ENCODE peak calls at places on chromosomes 5 and 9, in nine cellular contexts. O, K, Q, U, Z, J, B, L and S are unnamed samples.

GRCh38 chr5:35096209-35096608 is 48.5 kb upstream of the AGXT2 start:
- DNase-seq in K (no peak), Q (no peak), L (no peak), O (peak; percentile 15), J (no peak), U (no peak), Z (no peak), B (no peak), S (no peak)

GRCh38 chr5:131230406-131230805 is 33.4 kb upstream of the CDC42SE2 start:
- DNase-seq in Z (no peak), L (no peak), O (no peak), J (no peak), K (peak; percentile 9), B (no peak), U (no peak), Q (no peak), S (no peak)

GRCh38 chr9:6054280-6055099 is 39.1 kb upstream of the RANBP6 start:
- DNase-seq in J (peak; percentile 55), B (peak; percentile 62), U (peak; percentile 48), K (peak; percentile 74), Q (peak; percentile 59), O (peak; percentile 73), L (peak; percentile 68), Z (peak; percentile 70), S (peak; percentile 30)

GRCh38 chr5:56337715-56338319 is 104.7 kb upstream of the ANKRD55 start:
- DNase-seq in Q (no peak), L (no peak), J (no peak), O (no peak), K (no peak), U (no peak), B (no peak), Z (no peak), S (no peak)

GRCh38 chr5:164362021-164362420 is 856.6 kb downstream of the MAT2B start:
- DNase-seq in Q (no peak), K (no peak), Z (no peak), B (no peak), L (no peak), U (no peak), J (no peak), O (no peak), S (no peak)

GRCh38 chr9:37309136-37309535 is 113.4 kb upstream of the GRHPR start:
- DNase-seq in B (no peak), Z (no peak), L (no peak), J (no peak), U (no peak), Q (no peak), O (no peak), K (peak; percentile 16), S (no peak)

GRCh38 chr5:116938488-116938887 is 363.9 kb upstream of the SEMA6A start:
- DNase-seq in L (no peak), O (no peak), K (peak; percentile 74), B (no peak), U (no peak), J (no peak), Z (no peak), Q (peak; percentile 44), S (no peak)

GRCh38 chr9:125119643-125120286 is 23.6 kb downstream of the SCAI start:
- DNase-seq in L (no peak), Z (no peak), Q (no peak), J (no peak), O (peak; percentile 15), B (no peak), U (no peak), K (no peak), S (no peak)

GRCh38 chr5:57117601-57118000 is 56.3 kb upstream of the GPBP1 start:
- DNase-seq in J (no peak), O (no peak), K (no peak), U (no peak), B (no peak), Q (no peak), Z (no peak), L (no peak), S (no peak)

GRCh38 chr9:13181652-13182051 is 97.8 kb downstream of the MPDZ start:
- DNase-seq in L (no peak), K (no peak), U (no peak), J (no peak), O (peak; percentile 5), Z (no peak), Q (no peak), B (no peak), S (no peak)

GRCh38 chr9:19231126-19232035 is 888 bp downstream of the DENND4C start:
- DNase-seq in J (peak; percentile 38), Q (no peak), L (no peak), U (peak; percentile 2), K (peak; percentile 22), B (no peak), Z (peak; percentile 65), O (peak; percentile 33), S (no peak)

GRCh38 chr9:69411931-69412740 is 87.1 kb downstream of the ENTREP1 start:
- DNase-seq in K (no peak), Q (no peak), B (no peak), L (no peak), Z (no peak), J (no peak), O (no peak), U (no peak), S (no peak)

GRCh38 chr5:51376504-51376903 is 6.7 kb upstream of the ISL1 start:
- DNase-seq in Q (no peak), B (no peak), O (no peak), K (no peak), Z (no peak), U (no peak), L (no peak), J (no peak), S (no peak)

GRCh38 chr5:97998946-97999345 is 774.5 kb upstream of the RGMB start:
- DNase-seq in J (no peak), O (peak; percentile 85), B (no peak), Z (no peak), L (no peak), K (no peak), U (no peak), Q (no peak), S (no peak)

GRCh38 chr9:136860933-136861873 is 4.9 kb downstream of the EDF1 start:
- DNase-seq in J (no peak), K (no peak), L (no peak), O (no peak), U (no peak), B (no peak), Z (peak; percentile 43), Q (no peak), S (no peak)
- H3K4me3 ChIP-seq in J (no peak overlapping the region), K (no peak overlapping the region), L (no peak overlapping the region), O (no peak overlapping the region), U (no peak overlapping the region), B (no peak overlapping the region), Z (no peak overlapping the region), Q (no peak overlapping the region), S (no peak overlapping the region)

GRCh38 chr5:145855842-145856267 is 17.0 kb downstream of the GRXCR2 start:
- DNase-seq in L (no peak), Z (no peak), B (no peak), O (peak; percentile 37), K (no peak), J (no peak), U (no peak), Q (no peak), S (no peak)

GRCh38 chr5:145858929-145859328 is 13.9 kb downstream of the GRXCR2 start:
- DNase-seq in K (no peak), J (no peak), Q (no peak), U (peak; percentile 54), O (no peak), Z (no peak), B (no peak), L (no peak), S (no peak)

GRCh38 chr5:145853952-145854351 is 18.8 kb upstream of the PRELID2 start:
- DNase-seq in K (no peak), O (no peak), J (no peak), L (no peak), B (no peak), U (no peak), Z (no peak), Q (no peak), S (no peak)

GRCh38 chr5:145854651-145855258 is 18.1 kb downstream of the GRXCR2 start:
- DNase-seq in Q (no peak), O (peak; percentile 78), Z (no peak), U (peak; percentile 89), K (no peak), L (no peak), B (no peak), J (no peak), S (no peak)

GRCh38 chr5:145856285-145856818 is 16.5 kb downstream of the GRXCR2 start:
- DNase-seq in B (peak; percentile 58), Q (no peak), L (peak; percentile 40), U (peak; percentile 82), K (no peak), Z (peak; percentile 68), J (no peak), O (peak; percentile 55), S (no peak)
- H3K4me3 ChIP-seq in B (peak overlapping the region; percentile 46), Q (peak overlapping the region; percentile 66), L (peak overlapping the region; percentile 36), U (peak overlapping the region; percentile 18), K (peak overlapping the region; percentile 16), Z (peak overlapping the region; percentile 0), J (no peak overlapping the region), O (peak overlapping the region; percentile 23), S (peak overlapping the region; percentile 57)

DNA sequence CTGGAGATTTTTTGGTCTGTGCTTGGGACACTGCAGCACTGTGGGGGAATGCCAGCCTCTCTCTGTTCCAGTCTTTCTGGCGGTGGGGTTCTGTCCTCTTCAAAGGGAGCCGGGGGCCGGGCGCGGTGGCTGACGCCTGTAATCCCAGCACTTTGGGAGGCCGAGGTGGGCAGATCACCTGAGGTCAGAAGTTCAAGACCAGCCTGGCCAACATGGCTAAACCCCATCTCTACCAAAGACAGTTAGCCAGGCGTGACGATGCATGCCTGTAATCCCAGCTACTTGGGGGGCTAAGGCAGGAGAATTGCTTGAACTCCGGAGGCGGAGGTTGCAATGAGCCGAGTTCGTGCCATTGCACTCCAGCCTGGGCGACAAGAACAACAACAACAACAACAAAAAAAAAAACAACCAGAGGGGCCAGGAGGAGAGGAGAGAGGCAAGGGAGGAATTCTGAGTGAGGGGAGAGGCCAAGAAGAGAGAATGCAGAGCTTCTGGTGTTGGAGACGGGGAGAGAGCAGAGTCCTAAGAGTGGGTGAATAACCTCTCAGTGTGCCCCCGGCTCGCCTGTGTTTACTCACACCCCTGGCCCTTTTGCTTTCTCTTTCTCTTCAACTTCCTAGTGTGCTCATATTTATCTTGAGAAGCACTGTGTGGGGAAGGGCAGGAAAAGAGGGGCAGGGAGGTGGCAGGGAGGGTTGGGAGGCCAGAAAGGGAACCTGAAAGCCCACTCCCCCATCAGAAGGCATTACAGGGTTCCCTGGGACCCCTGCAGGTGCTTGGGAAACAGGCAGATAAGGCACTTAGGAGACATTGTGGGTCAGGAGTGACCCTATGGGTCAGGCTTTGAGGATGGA is 3.2 kb upstream of the SET start:
- DNase-seq in K (no peak), J (no peak), O (peak; percentile 26), U (no peak), B (peak; percentile 57), Q (no peak), L (no peak), Z (no peak), S (no peak)
- H3K4me3 ChIP-seq in K (peak overlapping the region; percentile 89), J (no peak overlapping the region), O (peak overlapping the region; percentile 19), U (no peak overlapping the region), B (peak overlapping the region; percentile 41), Q (no peak overlapping the region), L (no peak overlapping the region), Z (no peak overlapping the region), S (peak overlapping the region; percentile 95)

DNA sequence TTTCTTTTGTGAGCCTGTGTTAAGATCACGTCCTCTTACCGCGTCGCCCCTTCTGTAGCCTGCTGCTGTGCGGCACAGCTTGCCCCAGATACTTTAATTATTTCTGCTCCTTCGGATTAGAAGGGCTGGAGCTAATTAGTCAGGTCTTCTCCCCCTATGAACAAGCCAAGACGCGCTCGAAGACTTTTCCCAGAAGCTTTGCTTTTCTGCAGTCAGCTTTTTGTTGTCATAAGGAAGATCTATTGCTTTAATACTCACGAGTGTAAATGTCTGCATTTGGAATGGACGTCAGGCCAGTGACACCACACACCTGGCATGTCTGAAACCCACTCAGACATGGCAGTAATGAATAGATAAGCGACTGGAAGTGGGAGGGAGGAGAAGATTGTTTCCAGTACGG is 37.0 kb downstream of the PRUNE2 start:
- DNase-seq in Z (no peak), O (no peak), B (no peak), U (no peak), L (no peak), K (no peak), J (no peak), Q (no peak), S (no peak)
- H3K4me3 ChIP-seq in Z (no peak overlapping the region), O (no peak overlapping the region), B (no peak overlapping the region), U (no peak overlapping the region), L (no peak overlapping the region), K (no peak overlapping the region), J (no peak overlapping the region), Q (no peak overlapping the region), S (no peak overlapping the region)